ENCODE peak calls at places on chromosomes 4 and X, in nine cellular contexts. J is mammary epithelial cell, V is GM23248, O is fibroblast of lung, M is PC-3, E is GM23338, B is keratinocyte, C is endothelial cell of umbilical vein, H is HCT116. G is an unnamed sample.

GRCh38 chr4:120858776-120859175 is 63.8 kb downstream of the PRDM5 start:
- DNase-seq in M (no peak), E (no peak), O (no peak), V (peak; percentile 68), B (no peak), H (no peak), J (peak; percentile 4), C (peak; percentile 21), G (no peak)

GRCh38 chr4:42282081-42282901 is 115.0 kb upstream of the SHISA3 start:
- DNase-seq in C (peak; percentile 71), O (peak; percentile 30), H (peak; percentile 76), J (peak; percentile 37), V (peak; percentile 85), M (peak; percentile 89), E (peak; percentile 97), B (no peak), G (peak; percentile 93)

GRCh38 chr4:47490550-47490949 is 5.5 kb downstream of the ATP10D start:
- DNase-seq in C (peak; percentile 80), J (peak; percentile 34), O (peak; percentile 58), M (peak; percentile 23), V (peak; percentile 64), B (no peak), H (peak; percentile 36), E (peak; percentile 71), G (peak; percentile 17)

GRCh38 chr4:188869581-188869980 is 730.3 kb downstream of the TRIML1 start:
- DNase-seq in M (no peak), E (no peak), J (no peak), H (no peak), V (no peak), B (no peak), O (no peak), C (no peak), G (no peak)

GRCh38 chr4:7828011-7828720 is 111.5 kb downstream of the AFAP1 start:
- DNase-seq in C (peak; percentile 96), O (peak; percentile 100), H (no peak), B (no peak), E (peak; percentile 47), V (peak; percentile 98), M (peak; percentile 85), J (peak; percentile 96), G (peak; percentile 81)

GRCh38 chr4:140049924-140050681 is 103.9 kb downstream of the MAML3 start:
- DNase-seq in V (peak; percentile 56), B (no peak), C (peak; percentile 82), O (peak; percentile 51), E (peak; percentile 82), H (no peak), J (no peak), M (peak; percentile 18), G (no peak)

GRCh38 chr4:48028654-48029053 is 12.1 kb downstream of the NIPAL1 start:
- DNase-seq in H (no peak), B (no peak), C (no peak), M (no peak), E (peak; percentile 37), J (no peak), O (no peak), V (no peak), G (no peak)

GRCh38 chrX:97000682-97001393 is 117.1 kb downstream of the RPA4 start:
- DNase-seq in M (no peak), E (no peak), B (no peak), H (no peak), C (no peak), J (no peak), O (no peak), V (no peak), G (no peak)

GRCh38 chrX:153884136-153885076 is 1.6 kb downstream of the L1CAM start:
- DNase-seq in V (no peak), B (no peak), E (peak; percentile 46), J (peak; percentile 31), O (no peak), C (no peak), M (peak; percentile 61), H (peak; percentile 10), G (no peak)

GRCh38 chr4:72629540-72629939 is 60.5 kb upstream of the ADAMTS3 start:
- DNase-seq in C (no peak), O (peak; percentile 49), V (peak; percentile 33), J (peak; percentile 67), H (no peak), B (no peak), M (peak; percentile 79), E (no peak), G (no peak)

DNA sequence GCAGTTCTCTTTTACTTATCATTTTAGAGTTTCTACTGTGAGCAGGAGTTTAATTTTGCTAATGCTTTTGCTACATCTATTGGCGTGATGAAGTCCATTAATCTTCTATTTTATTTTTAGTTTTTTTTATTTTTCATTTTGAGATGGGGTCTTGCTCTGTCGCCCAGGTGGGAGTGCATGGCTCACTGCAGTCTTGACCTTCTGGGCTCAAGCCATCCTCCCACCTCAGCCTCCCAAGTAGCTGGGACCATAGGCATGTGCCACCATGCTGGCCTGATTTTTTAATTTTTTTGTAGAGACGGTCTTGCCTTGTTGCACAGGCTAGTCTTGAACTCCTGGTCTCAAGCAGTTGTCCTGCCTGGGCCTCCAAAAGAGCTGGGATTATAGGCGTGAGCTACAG is 9.4 kb downstream of the ZFX start:
- DNase-seq in H (no peak), C (no peak), E (no peak), J (no peak), V (no peak), O (no peak), B (no peak), M (no peak), G (no peak)
- H4K20me1 ChIP-seq in H (no peaks in the 10 kb centered on the region), C (peaks cover 9% of the 10 kb centered on the region), E (no peaks in the 10 kb centered on the region), J (peaks cover 7% of the 10 kb centered on the region), V (peaks cover 4% of the 10 kb centered on the region), O (no peaks in the 10 kb centered on the region), B (peaks cover 12% of the 10 kb centered on the region), M (peaks cover 47% of the 10 kb centered on the region), G (peaks cover 100% of the 10 kb centered on the region)

GRCh38 chr4:150580244-150580643 is 1.7 kb upstream of the MAB21L2 start:
- DNase-seq in H (no peak), B (no peak), V (no peak), E (peak; percentile 8), C (no peak), O (no peak), M (no peak), J (no peak), G (no peak)

GRCh38 chr4:150581206-150581605 is 745 bp upstream of the MAB21L2 start:
- DNase-seq in C (no peak), J (no peak), B (no peak), H (no peak), V (no peak), M (no peak), O (no peak), E (no peak), G (no peak)

GRCh38 chr4:150582881-150583286 is 933 bp downstream of the MAB21L2 start:
- DNase-seq in O (peak; percentile 51), B (no peak), M (no peak), C (no peak), V (no peak), J (no peak), H (no peak), E (peak; percentile 69), G (peak; percentile 38)

GRCh38 chr4:150582101-150582565 is at the start of gene MAB21L2:
- DNase-seq in J (no peak), E (peak; percentile 29), O (peak; percentile 58), B (no peak), V (no peak), H (no peak), C (no peak), M (no peak), G (peak; percentile 16)

DNA sequence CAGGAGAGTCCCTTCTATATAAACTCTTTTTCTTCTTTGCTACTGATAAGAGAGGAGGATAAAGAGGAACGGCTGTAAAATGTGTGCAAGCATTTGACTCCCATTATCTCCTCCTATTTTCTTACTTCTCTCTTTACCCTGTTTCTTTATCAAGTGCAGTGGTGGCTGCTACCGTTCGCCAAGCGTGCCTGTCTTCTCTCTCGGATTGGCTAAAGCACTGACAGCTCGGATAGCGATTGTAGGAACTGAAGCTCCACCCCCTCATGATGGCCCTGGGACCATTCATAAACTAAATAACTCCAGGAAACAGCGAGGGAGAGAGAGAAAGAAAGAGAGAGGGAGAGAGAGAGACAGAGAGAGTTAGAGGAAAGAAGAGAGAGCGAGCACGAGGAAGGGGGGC is 340 bp upstream of the MAB21L2 start:
- DNase-seq in B (no peak), J (no peak), E (peak; percentile 88), M (no peak), O (peak; percentile 95), V (no peak), C (no peak), H (no peak), G (peak; percentile 63)
- TF ChIP-seq EZH2 in B (no peak), J (no peak), E (no peak), M (no peak), O (no peak), V (no peak), C (no peak), H (no peak), G (no peak)

GRCh38 chrX:50075630-50076349 is 125.0 kb downstream of the AKAP4 start:
- DNase-seq in B (no peak), E (no peak), C (no peak), M (no peak), J (no peak), O (no peak), H (no peak), V (no peak), G (no peak)

GRCh38 chrX:50082741-50083140 is 118.1 kb downstream of the AKAP4 start:
- DNase-seq in J (no peak), H (no peak), E (no peak), C (no peak), O (no peak), M (no peak), V (no peak), B (no peak), G (no peak)

GRCh38 chrX:50081282-50081955 is 119.4 kb downstream of the AKAP4 start:
- DNase-seq in M (peak; percentile 46), H (no peak), B (no peak), V (peak; percentile 10), O (no peak), J (no peak), E (peak; percentile 43), C (peak; percentile 34), G (peak; percentile 37)
- H3K36me3 ChIP-seq in M (no peaks in the 10 kb centered on the region), H (no peaks in the 10 kb centered on the region), B (no peaks in the 10 kb centered on the region), V (no peaks in the 10 kb centered on the region), O (no peaks in the 10 kb centered on the region), J (no peaks in the 10 kb centered on the region), E (no peaks in the 10 kb centered on the region), C (no peaks in the 10 kb centered on the region), G (no peaks in the 10 kb centered on the region)

GRCh38 chr4:54094449-54094848 is 5.5 kb upstream of the GSX2 start:
- DNase-seq in M (no peak), V (no peak), O (peak; percentile 50), J (no peak), C (no peak), B (no peak), H (no peak), E (peak; percentile 29), G (no peak)

GRCh38 chr4:54091637-54092404 is 8.1 kb upstream of the GSX2 start:
- DNase-seq in E (peak; percentile 63), C (peak; percentile 81), B (peak; percentile 38), V (peak; percentile 85), M (peak; percentile 73), J (peak; percentile 53), O (peak; percentile 62), H (no peak), G (peak; percentile 84)

GRCh38 chr4:54092405-54092759 is 7.6 kb upstream of the GSX2 start:
- DNase-seq in V (no peak), H (no peak), J (no peak), B (no peak), O (no peak), M (no peak), E (no peak), C (no peak), G (no peak)

GRCh38 chr4:54093609-54094240 is 6.2 kb upstream of the GSX2 start:
- DNase-seq in M (no peak), B (no peak), J (no peak), H (no peak), C (no peak), E (peak; percentile 85), O (no peak), V (no peak), G (no peak)

GRCh38 chr4:54092800-54093608 is 7.0 kb upstream of the GSX2 start:
- DNase-seq in H (no peak), C (no peak), M (no peak), B (no peak), O (no peak), V (no peak), J (no peak), E (no peak), G (no peak)
- H4K20me1 ChIP-seq in H (no peaks in the 10 kb centered on the region), C (no peaks in the 10 kb centered on the region), M (no peaks in the 10 kb centered on the region), B (no peaks in the 10 kb centered on the region), O (no peaks in the 10 kb centered on the region), V (no peaks in the 10 kb centered on the region), J (no peaks in the 10 kb centered on the region), E (peaks cover 7% of the 10 kb centered on the region), G (no peaks in the 10 kb centered on the region)

G was measured in hepatocyte.